ENCODE peak calls at places on chromosomes 11 and 22, in eight cellular contexts. D is progenitor cell of endocrine pancreas; V is C1 segment of cervical spinal cord; W is CD4-positive, alpha-beta T cell; Q is cerebellar nuclear complex; R is epithelial cell of esophagus; N is HT1080; E is effector CD4-positive, alpha-beta T cell. H is an unnamed sample.
A peak's percentile ranks its signal among the peaks of the same experiment; 100 is the strongest.

GRCh38 chr11:76241243-76242000 is 35.1 kb upstream of the WNT11 start:
- DNase-seq in D (no peak), V (no peak), W (no peak), Q (no peak), R (no peak), N (no peak), E (no peak), H (peak; percentile 76)

GRCh38 chr11:100866453-100866852 is 179.4 kb downstream of the ARHGAP42 start:
- DNase-seq in D (no peak), V (no peak), W (no peak), Q (no peak), R (no peak), N (peak; percentile 22), E (no peak), H (no peak)

GRCh38 chr11:17352925-17353227 is 1.3 kb downstream of the NCR3LG1 start:
- DNase-seq in D (peak; percentile 13), V (no peak), W (no peak), Q (no peak), R (peak; percentile 49), N (no peak), E (peak; percentile 11), H (no peak)

GRCh38 chr22:47373648-47374272 is 611.3 kb downstream of the TBC1D22A start:
- DNase-seq in D (no peak), V (no peak), W (no peak), Q (no peak), R (no peak), N (no peak), E (no peak), H (peak; percentile 58)

GRCh38 chr11:3950996-3951662 is 95.7 kb downstream of the STIM1 start:
- DNase-seq in D (no peak), V (no peak), W (no peak), Q (no peak), R (no peak), N (peak; percentile 13), E (no peak), H (no peak)

GRCh38 chr11:64885367-64886286 is 7.2 kb upstream of the EHD1 start:
- DNase-seq in D (no peak), V (no peak), W (peak; percentile 29), Q (no peak), R (peak; percentile 80), N (peak; percentile 49), E (no peak), H (no peak)

GRCh38 chr11:92569717-92570116 is 345.1 kb downstream of the FAT3 start:
- DNase-seq in D (no peak), V (no peak), W (no peak), Q (no peak), R (no peak), N (no peak), E (no peak), H (no peak)

GRCh38 chr11:12888525-12889158 is 120.5 kb upstream of the RASSF10 start:
- DNase-seq in D (peak; percentile 65), V (peak; percentile 32), W (peak; percentile 44), Q (no peak), R (peak; percentile 85), N (peak; percentile 86), E (peak; percentile 60), H (peak; percentile 94)

GRCh38 chr11:134139873-134140331 is 71.0 kb downstream of the JAM3 start:
- DNase-seq in D (no peak), V (peak; percentile 56), W (peak; percentile 32), Q (peak; percentile 43), R (peak; percentile 73), N (peak; percentile 74), E (no peak), H (peak; percentile 81)

GRCh38 chr11:133507185-133507584 is 25.1 kb downstream of the OPCML start:
- DNase-seq in D (no peak), V (no peak), W (no peak), Q (no peak), R (no peak), N (no peak), E (no peak), H (no peak)

GRCh38 chr11:122721964-122722266 is 66.4 kb downstream of the UBASH3B start:
- DNase-seq in D (no peak), V (no peak), W (no peak), Q (no peak), R (peak; percentile 73), N (no peak), E (no peak), H (no peak)

GRCh38 chr11:123308077-123308476 is 113.0 kb upstream of the CLMP start:
- DNase-seq in D (no peak), V (no peak), W (no peak), Q (peak; percentile 14), R (no peak), N (peak; percentile 40), E (no peak), H (no peak)

GRCh38 chr11:118241191-118242098 is 10.7 kb downstream of the MPZL3 start:
- DNase-seq in D (no peak), V (no peak), W (peak; percentile 42), Q (no peak), R (peak; percentile 92), N (peak; percentile 66), E (peak; percentile 56), H (no peak)

GRCh38 chr11:88480217-88480616 is 142.7 kb upstream of the CTSC start:
- DNase-seq in D (no peak), V (no peak), W (no peak), Q (no peak), R (peak; percentile 22), N (peak; percentile 82), E (no peak), H (no peak)

GRCh38 chr11:59756496-59756840 is 1.3 kb downstream of the STX3 start:
- DNase-seq in D (no peak), V (no peak), W (no peak), Q (no peak), R (peak; percentile 76), N (no peak), E (no peak), H (no peak)

GRCh38 chr11:45852018-45852711 is 4.9 kb downstream of the CRY2 start:
- DNase-seq in D (no peak), V (peak; percentile 28), W (no peak), Q (peak; percentile 29), R (no peak), N (no peak), E (no peak), H (no peak)

GRCh38 chr11:2582436-2582931 is 117.3 kb downstream of the KCNQ1OT1 start:
- DNase-seq in D (peak; percentile 8), V (no peak), W (no peak), Q (no peak), R (no peak), N (no peak), E (no peak), H (peak; percentile 62)

H was measured in posterior vena cava.